ENCODE peak calls at places on chromosome 14, in seven cellular contexts. U is HCT116, N is HepG2, T is NT2/D1, P is K562, O is GM12878, Q is H1. B is an unnamed sample.

GRCh38 chr14:32009221-32009620 is 67.9 kb upstream of the ARHGAP5 start:
- DNase-seq in U (no peak), N (no peak), T (no peak), P (no peak), O (no peak), Q (no peak), B (no peak)

GRCh38 chr14:91299483-91300115 is 55.1 kb upstream of the GPR68 start:
- DNase-seq in U (no peak), N (no peak), T (no peak), P (no peak), O (no peak), Q (no peak), B (no peak)

GRCh38 chr14:67694791-67695393 is 672 bp downstream of the RDH11 start:
- DNase-seq in U (peak), N (peak), T (peak), P (peak), O (peak), Q (peak), B (peak)

GRCh38 chr14:20489093-20489994 is 16.0 kb upstream of the RNASE10 start:
- DNase-seq in U (no peak), N (peak), T (no peak), P (no peak), O (peak), Q (no peak), B (no peak)

GRCh38 chr14:39217214-39217879 is 16.4 kb upstream of the MIA2 start:
- DNase-seq in U (peak), N (no peak), T (no peak), P (no peak), O (no peak), Q (no peak), B (no peak)

GRCh38 chr14:99467338-99468075 is 13.2 kb downstream of the SETD3 start:
- DNase-seq in U (no peak), N (no peak), T (no peak), P (no peak), O (no peak), Q (no peak), B (no peak)

GRCh38 chr14:92341791-92342190 is 18.8 kb downstream of the SLC24A4 start:
- DNase-seq in U (no peak), N (no peak), T (no peak), P (no peak), O (no peak), Q (no peak), B (no peak)

GRCh38 chr14:62616668-62617067 is 428.6 kb downstream of the KCNH5 start:
- DNase-seq in U (no peak), N (no peak), T (no peak), P (no peak), O (no peak), Q (no peak), B (no peak)

GRCh38 chr14:100392266-100392850 is 69.2 kb downstream of the SLC25A47 start:
- DNase-seq in U (no peak), N (no peak), T (no peak), P (no peak), O (no peak), Q (no peak), B (no peak)

GRCh38 chr14:26021759-26022158 is 576.1 kb downstream of the NOVA1 start:
- DNase-seq in U (no peak), N (no peak), T (no peak), P (no peak), O (no peak), Q (no peak), B (no peak)

GRCh38 chr14:61184117-61184516 is 97.0 kb downstream of the TMEM30B start:
- DNase-seq in U (no peak), N (no peak), T (no peak), P (no peak), O (no peak), Q (no peak), B (no peak)

GRCh38 chr14:102579696-102580551 is 12.5 kb upstream of the RCOR1 start:
- DNase-seq in U (no peak), N (no peak), T (no peak), P (no peak), O (no peak), Q (no peak), B (peak)
- H3K4me3 ChIP-seq in U (no peak), N (peak), T (no peak), P (no peak), O (no peak), Q (no peak), B (no peak)

DNA sequence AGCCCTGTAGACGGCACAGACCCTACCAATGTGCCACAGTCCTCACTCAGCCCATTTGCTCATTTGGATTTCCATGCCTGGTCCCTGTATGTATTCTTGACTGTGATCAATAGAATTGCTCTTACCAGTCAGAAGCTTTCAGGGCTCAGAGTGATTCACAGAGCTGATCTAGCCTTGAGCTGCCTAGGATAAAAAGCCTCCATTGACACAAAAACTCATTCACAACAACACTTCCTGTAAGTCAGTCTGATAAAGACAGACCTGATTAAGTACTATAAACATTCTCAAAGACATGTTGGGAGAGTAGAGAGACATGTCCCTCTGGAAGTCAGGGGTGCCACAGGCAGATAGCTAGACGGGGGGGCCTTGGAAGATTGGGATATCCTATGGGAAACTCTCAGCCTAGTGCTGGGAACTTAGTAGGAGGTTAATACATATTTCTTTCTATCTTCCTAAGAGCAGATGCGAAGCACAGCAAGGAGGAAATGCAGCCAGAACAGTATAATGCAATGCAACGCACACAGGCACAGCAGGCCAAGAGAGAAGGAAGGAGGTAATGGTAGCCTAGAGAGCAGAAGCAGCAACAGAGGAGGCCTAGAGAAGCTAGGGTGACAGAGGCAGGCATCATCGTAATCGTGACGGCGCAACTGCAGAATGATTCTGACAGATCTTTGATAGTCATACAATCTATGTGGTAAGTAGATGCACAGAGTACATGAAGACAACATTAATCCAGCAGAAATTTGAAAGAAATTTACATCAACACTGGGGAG is 1.9 kb upstream of the PELI2 start:
- DNase-seq in U (no peak), N (no peak), T (no peak), P (no peak), O (no peak), Q (no peak), B (no peak)
- TF ChIP-seq YY1 in U (no peak), N (no peak), T (no peak), P (no peak), O (no peak), Q (no peak), B (no peak)

DNA sequence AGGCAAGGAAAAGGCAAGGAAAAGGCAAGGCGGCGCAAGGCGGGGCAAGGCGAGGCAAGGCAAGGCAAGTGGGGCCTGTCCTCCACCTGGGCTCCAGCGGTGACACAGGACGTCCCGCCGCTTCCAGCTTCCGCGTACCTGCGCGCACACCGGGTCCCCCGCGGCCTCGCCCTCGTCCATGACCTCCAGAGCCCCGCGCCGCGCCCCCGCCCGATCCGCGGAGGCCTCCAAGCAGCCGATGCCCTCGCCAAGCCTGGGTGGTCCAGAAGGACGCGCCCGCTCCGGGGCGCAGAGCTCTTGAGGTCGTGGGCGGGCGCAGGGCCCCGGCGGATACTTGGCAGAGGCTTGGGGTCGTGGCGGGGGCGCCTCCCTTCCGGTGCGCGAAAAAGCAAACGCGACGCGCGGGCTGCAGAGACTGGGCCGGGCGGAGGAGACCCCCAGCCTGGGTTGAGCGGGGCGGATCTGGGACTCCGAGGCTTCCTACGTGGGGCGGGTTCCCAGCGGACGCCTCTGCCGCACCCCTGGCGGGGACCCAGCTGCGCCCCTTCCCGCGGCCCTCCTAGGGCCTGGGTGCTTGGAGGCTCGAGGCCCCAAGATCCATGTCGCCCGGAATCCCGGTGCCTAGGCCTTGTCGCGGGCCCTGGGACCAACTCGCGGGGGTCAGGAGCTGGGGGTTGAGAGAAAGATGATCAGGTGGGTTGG is 60.7 kb upstream of the EIF5 start:
- DNase-seq in U (no peak), N (no peak), T (no peak), P (no peak), O (no peak), Q (no peak), B (no peak)
- H3K4me3 ChIP-seq in U (no peak), N (no peak), T (no peak), P (no peak), O (no peak), Q (peak), B (no peak)

DNA sequence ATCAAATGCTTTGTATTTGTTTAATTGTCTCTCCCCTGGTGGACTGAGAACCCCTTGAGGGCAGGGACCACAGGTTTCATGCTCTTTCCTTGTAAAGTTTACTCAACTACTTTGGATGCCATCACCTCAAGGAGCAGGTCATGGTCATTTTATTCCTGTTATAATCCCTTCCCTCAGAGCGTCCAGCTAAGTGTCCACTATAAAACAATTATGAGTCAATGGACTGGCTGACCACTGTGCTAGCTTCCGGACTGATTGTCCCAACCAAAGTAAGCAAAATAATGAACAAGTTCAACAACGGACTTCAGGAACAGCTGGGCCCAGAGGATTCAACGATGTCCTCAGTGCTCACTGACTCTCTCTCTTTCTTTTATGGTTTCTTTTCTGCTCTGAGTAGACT is 18.2 kb downstream of the AK7 start:
- DNase-seq in U (no peak), N (peak), T (no peak), P (no peak), O (no peak), Q (no peak), B (no peak)
- TF ChIP-seq YY1 in U (no peak), N (no peak), T (no peak), P (no peak), O (no peak), Q (no peak), B (no peak)

GRCh38 chr14:65301862-65302539 is 110.5 kb upstream of the FUT8 start:
- DNase-seq in U (no peak), N (peak), T (no peak), P (peak), O (peak), Q (no peak), B (no peak)

GRCh38 chr14:65303185-65303901 is 109.2 kb upstream of the FUT8 start:
- DNase-seq in U (no peak), N (no peak), T (no peak), P (no peak), O (no peak), Q (no peak), B (no peak)

GRCh38 chr14:65304239-65304638 is 108.3 kb upstream of the FUT8 start:
- DNase-seq in U (no peak), N (no peak), T (no peak), P (no peak), O (no peak), Q (no peak), B (no peak)

GRCh38 chr14:65303902-65304222 is 108.7 kb upstream of the FUT8 start:
- DNase-seq in U (no peak), N (no peak), T (no peak), P (no peak), O (no peak), Q (no peak), B (no peak)

GRCh38 chr14:65302571-65303184 is 109.9 kb upstream of the FUT8 start:
- DNase-seq in U (no peak), N (no peak), T (no peak), P (no peak), O (peak), Q (no peak), B (no peak)
- H3K4me3 ChIP-seq in U (no peak), N (peak), T (no peak), P (no peak), O (peak), Q (no peak), B (no peak)

DNA sequence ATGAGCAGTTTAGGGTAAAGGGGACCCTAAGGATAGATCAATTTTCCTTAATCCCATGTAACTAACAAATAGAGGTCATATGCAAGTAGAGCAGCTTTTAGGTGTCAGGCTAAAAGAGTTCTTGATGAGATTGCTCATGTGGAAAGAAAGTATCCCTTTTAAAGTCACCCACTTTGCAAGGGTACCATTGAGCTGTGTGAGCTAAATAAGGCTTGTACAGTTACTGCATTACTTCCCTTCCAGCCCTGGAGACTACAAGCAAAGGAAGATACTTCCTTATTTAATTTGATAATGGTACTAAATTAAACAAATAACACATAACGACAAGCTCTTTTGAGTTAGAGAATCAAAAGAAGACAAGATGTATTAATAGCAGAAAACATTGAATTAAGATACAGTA is 191.7 kb downstream of the TMX1 start:
- DNase-seq in U (no peak), N (no peak), T (no peak), P (no peak), O (no peak), Q (no peak), B (no peak)
- TF ChIP-seq YY1 in U (no peak), N (no peak), T (no peak), P (no peak), O (no peak), Q (no peak), B (no peak)

DNA sequence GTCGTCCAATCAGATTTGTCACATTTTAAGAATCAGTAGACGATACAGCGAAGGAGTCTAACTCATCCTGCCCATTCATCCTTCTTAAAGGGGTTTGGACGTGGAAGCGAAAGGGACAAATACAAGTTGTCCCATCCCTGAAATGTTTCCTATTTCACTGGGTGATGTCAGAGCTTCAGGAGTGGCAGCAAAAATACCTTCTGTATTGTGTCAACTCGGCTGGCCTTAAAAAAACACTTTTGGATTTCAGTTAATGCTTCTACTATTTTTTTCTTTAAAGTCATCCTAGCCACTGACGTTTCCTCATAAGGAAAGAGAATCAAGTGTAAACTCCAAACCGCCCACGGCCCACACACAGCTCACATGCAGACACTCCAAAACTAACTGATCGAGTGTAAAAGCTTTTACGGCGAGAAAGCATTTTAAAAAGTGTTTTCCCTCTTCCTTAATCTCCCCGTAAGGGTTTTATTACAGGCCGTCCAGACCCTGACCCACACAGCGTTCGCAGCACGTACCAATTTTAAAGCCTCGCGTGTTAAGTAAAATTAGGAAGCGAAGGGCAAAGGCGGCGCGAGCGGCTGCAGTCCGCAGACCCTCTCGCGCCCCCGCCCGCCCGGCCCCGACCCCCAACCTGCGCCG is 593 bp downstream of the CFL2 start:
- DNase-seq in U (no peak), N (peak), T (no peak), P (peak), O (no peak), Q (no peak), B (no peak)
- H3K4me3 ChIP-seq in U (peak), N (peak), T (peak), P (peak), O (peak), Q (peak), B (peak)

DNA sequence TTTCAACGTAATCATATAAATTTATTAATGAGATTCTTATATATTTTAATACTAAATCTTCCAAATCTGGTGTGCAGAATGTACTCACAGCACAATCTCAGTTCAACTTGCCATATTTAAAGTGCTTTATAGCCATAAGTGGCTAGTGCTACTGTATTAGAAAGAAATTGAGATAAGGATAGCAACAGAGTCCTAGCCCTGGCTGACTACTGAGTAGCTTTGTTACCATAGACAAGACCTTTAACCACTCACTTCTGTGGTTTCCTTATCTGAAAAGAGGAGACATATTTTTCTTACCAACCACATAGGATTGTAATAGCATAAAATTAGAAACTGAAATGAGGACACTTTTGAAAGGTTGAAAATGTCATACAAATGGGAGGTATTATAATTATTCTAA is 2.0 kb upstream of the CHURC1 start:
- DNase-seq in U (no peak), N (no peak), T (no peak), P (no peak), O (no peak), Q (no peak), B (no peak)
- TF ChIP-seq YY1 in U (no peak), N (no peak), T (no peak), P (no peak), O (no peak), Q (no peak), B (no peak)